ENCODE peak calls at places on chromosomes 2 and 18, in five cellular contexts. M is fibroblast of mammary gland; L is amygdala; J is cardiac muscle cell; W is stimulated activated CD8-positive, alpha-beta memory T cell treated with anti-CD3 and anti-CD28 coated beads, Interleukin-15, amount 100 ng/mL, for 24 hours. O is an unnamed sample.
A peak's percentile ranks its signal among the peaks of the same experiment; 100 is the strongest.

GRCh38 chr2:236646441-236646840 is 76.8 kb downstream of the ACKR3 start:
- DNase-seq in J (no peak), L (no peak), M (no peak), W (no peak), O (no peak)

GRCh38 chr18:47928466-47928865 is 2.0 kb downstream of the SMAD2 start:
- DNase-seq in M (peak; percentile 7), L (no peak), W (no peak), J (no peak), O (no peak)

GRCh38 chr2:39099820-39100728 is 20.8 kb downstream of the SOS1 start:
- DNase-seq in W (no peak), J (no peak), L (no peak), M (peak; percentile 22), O (no peak)

GRCh38 chr18:58501033-58501432 is 127.9 kb downstream of the ALPK2 start:
- DNase-seq in L (no peak), M (no peak), W (no peak), J (no peak), O (no peak)

GRCh38 chr18:58222439-58223125 is 178.6 kb downstream of the NEDD4L start:
- DNase-seq in M (peak; percentile 80), W (no peak), L (no peak), J (no peak), O (no peak)

GRCh38 chr18:61833387-61833786 is 59.4 kb downstream of the RNF152 start:
- DNase-seq in J (no peak), M (peak; percentile 34), L (no peak), W (no peak), O (peak; percentile 80)

GRCh38 chr2:26670171-26670570 is 22.4 kb upstream of the KCNK3 start:
- DNase-seq in J (no peak), L (no peak), M (peak; percentile 64), W (no peak), O (no peak)

GRCh38 chr2:111947219-111947618 is 48.8 kb downstream of the MERTK start:
- DNase-seq in W (no peak), M (no peak), L (no peak), J (no peak), O (no peak)

GRCh38 chr18:36095936-36096519 is 28.7 kb upstream of the RPRD1A start:
- DNase-seq in W (no peak), M (peak; percentile 86), L (no peak), J (peak; percentile 63), O (peak; percentile 47)

GRCh38 chr2:134919360-134920210 is 963 bp downstream of the CCNT2 start:
- DNase-seq in M (no peak), L (no peak), W (no peak), J (peak; percentile 55), O (no peak)

GRCh38 chr2:16475581-16475980 is 190.1 kb downstream of the CYRIA start:
- DNase-seq in J (no peak), M (no peak), L (no peak), W (no peak), O (no peak)

GRCh38 chr18:21243041-21243431 is 1.0 kb downstream of the GREB1L start:
- DNase-seq in L (no peak), J (peak; percentile 48), M (peak; percentile 21), W (no peak), O (no peak)

GRCh38 chr2:1808921-1809551 is 64.7 kb upstream of the PXDN start:
- DNase-seq in J (no peak), L (no peak), M (no peak), W (no peak), O (no peak)

GRCh38 chr18:28175047-28175929 is 1.6 kb downstream of the CDH2 start:
- DNase-seq in M (peak; percentile 34), W (no peak), J (peak; percentile 91), L (no peak), O (no peak)

O was measured in glomerular endothelial cell.